ENCODE peak calls at places on chromosomes 11 and 22, in ten cellular contexts. L is mucosa of descending colon, B is bronchial epithelial cell, E is lower lobe of right lung, Y is AG04450, P is cardiac muscle cell, Q is IMR-90, U is prostate gland, X is colonic mucosa, R is lung. O is an unnamed sample.

GRCh38 chr22:19035474-19036228 is 86.6 kb downstream of the DGCR2 start:
- DNase-seq in L (no peak), B (no peak), E (peak), Y (no peak), P (peak), Q (no peak), U (no peak), X (no peak), R (no peak), O (no peak)

GRCh38 chr11:58494096-58494495 is 13.8 kb downstream of the OR5B21 start:
- DNase-seq in L (no peak), B (peak), E (no peak), Y (no peak), P (no peak), Q (peak), U (no peak), X (no peak), R (no peak), O (no peak)

GRCh38 chr11:101618691-101619090 is 34.9 kb upstream of the TRPC6 start:
- DNase-seq in L (no peak), B (peak), E (no peak), Y (peak), P (no peak), Q (peak), U (no peak), X (no peak), R (no peak), O (peak)

GRCh38 chr11:78231962-78232459 is 43.3 kb downstream of the USP35 start:
- DNase-seq in L (no peak), B (peak), E (no peak), Y (peak), P (peak), Q (peak), U (no peak), X (no peak), R (no peak), O (peak)

GRCh38 chr11:113384551-113384950 is 3.0 kb upstream of the ANKK1 start:
- DNase-seq in L (no peak), B (peak), E (no peak), Y (peak), P (peak), Q (peak), U (peak), X (no peak), R (no peak), O (peak)

GRCh38 chr11:61193596-61193995 is 9.7 kb upstream of the PGA3 start:
- DNase-seq in L (no peak), B (no peak), E (no peak), Y (no peak), P (no peak), Q (no peak), U (no peak), X (no peak), R (no peak), O (no peak)

GRCh38 chr22:33652596-33652995 is 267.7 kb downstream of the LARGE1 start:
- DNase-seq in L (no peak), B (peak), E (no peak), Y (no peak), P (no peak), Q (peak), U (no peak), X (no peak), R (no peak), O (no peak)

GRCh38 chr11:3203221-3204043 is 15.2 kb downstream of the MRGPRG start:
- DNase-seq in L (no peak), B (no peak), E (peak), Y (no peak), P (peak), Q (no peak), U (no peak), X (no peak), R (no peak), O (no peak)

GRCh38 chr11:123231263-123231662 is 36.2 kb upstream of the CLMP start:
- DNase-seq in L (no peak), B (no peak), E (no peak), Y (no peak), P (peak), Q (peak), U (no peak), X (no peak), R (no peak), O (no peak)

GRCh38 chr11:67486481-67487195 is 3.8 kb downstream of the AIP start:
- DNase-seq in L (no peak), B (no peak), E (peak), Y (no peak), P (no peak), Q (no peak), U (no peak), X (no peak), R (no peak), O (no peak)

GRCh38 chr11:120376547-120377182 is 40.5 kb downstream of the ARHGEF12 start:
- DNase-seq in L (no peak), B (no peak), E (no peak), Y (no peak), P (no peak), Q (no peak), U (no peak), X (no peak), R (no peak), O (no peak)

GRCh38 chr22:35218079-35218478 is 39.2 kb upstream of the HMGXB4 start:
- DNase-seq in L (no peak), B (no peak), E (no peak), Y (no peak), P (no peak), Q (peak), U (no peak), X (no peak), R (no peak), O (no peak)

GRCh38 chr11:66600924-66601233 is 7.9 kb downstream of the CCS start:
- DNase-seq in L (no peak), B (no peak), E (no peak), Y (no peak), P (no peak), Q (no peak), U (no peak), X (no peak), R (no peak), O (no peak)

GRCh38 chr11:110824912-110825311 is 112.7 kb upstream of the ARHGAP20 start:
- DNase-seq in L (no peak), B (no peak), E (no peak), Y (no peak), P (no peak), Q (no peak), U (no peak), X (no peak), R (no peak), O (no peak)

GRCh38 chr11:19951558-19952083 is 208.7 kb downstream of the DBX1 start:
- DNase-seq in L (peak), B (peak), E (no peak), Y (no peak), P (peak), Q (peak), U (peak), X (no peak), R (no peak), O (peak)

GRCh38 chr11:88480217-88480616 is 142.7 kb upstream of the CTSC start:
- DNase-seq in L (no peak), B (peak), E (no peak), Y (peak), P (peak), Q (peak), U (no peak), X (no peak), R (no peak), O (peak)

GRCh38 chr22:42645341-42645937 is 3.8 kb downstream of the CYB5R3 start:
- DNase-seq in L (no peak), B (peak), E (peak), Y (no peak), P (no peak), Q (no peak), U (no peak), X (no peak), R (no peak), O (no peak)

GRCh38 chr22:47486569-47487312 is 724.3 kb downstream of the TBC1D22A start:
- DNase-seq in L (peak), B (peak), E (peak), Y (no peak), P (no peak), Q (no peak), U (no peak), X (peak), R (no peak), O (no peak)

GRCh38 chr11:1732421-1733008 is 17.9 kb downstream of the IFITM10 start:
- DNase-seq in L (no peak), B (no peak), E (no peak), Y (no peak), P (no peak), Q (no peak), U (no peak), X (no peak), R (no peak), O (no peak)

GRCh38 chr11:18668131-18668530 is 30.4 kb upstream of the TMEM86A start:
- DNase-seq in L (no peak), B (no peak), E (no peak), Y (no peak), P (no peak), Q (no peak), U (no peak), X (no peak), R (no peak), O (no peak)

GRCh38 chr11:133966924-133967598 is 10.3 kb upstream of the IGSF9B start:
- DNase-seq in L (peak), B (no peak), E (no peak), Y (no peak), P (peak), Q (no peak), U (no peak), X (peak), R (no peak), O (no peak)

GRCh38 chr11:111177037-111177988 is 68.2 kb upstream of the POU2AF2 start:
- DNase-seq in L (no peak), B (no peak), E (no peak), Y (no peak), P (no peak), Q (no peak), U (no peak), X (no peak), R (no peak), O (no peak)

GRCh38 chr11:14443642-14444041 is 56.0 kb downstream of the COPB1 start:
- DNase-seq in L (peak), B (peak), E (no peak), Y (no peak), P (peak), Q (peak), U (no peak), X (peak), R (no peak), O (peak)

GRCh38 chr11:33912405-33913361 is 20.8 kb upstream of the LMO2 start:
- DNase-seq in L (peak), B (peak), E (no peak), Y (peak), P (peak), Q (peak), U (no peak), X (no peak), R (no peak), O (peak)

GRCh38 chr22:50606126-50606525 is 5.5 kb downstream of the MAPK8IP2 start:
- DNase-seq in L (no peak), B (no peak), E (no peak), Y (no peak), P (peak), Q (no peak), U (no peak), X (no peak), R (no peak), O (no peak)

GRCh38 chr22:11627436-11627797 is 3900.6 kb upstream of the OR11H1 start:
- DNase-seq in L (no peak), B (no peak), E (no peak), Y (no peak), P (no peak), Q (no peak), U (no peak), X (no peak), R (no peak), O (peak)

GRCh38 chr11:93216511-93217121 is 18.8 kb upstream of the SLC36A4 start:
- DNase-seq in L (peak), B (no peak), E (no peak), Y (no peak), P (no peak), Q (no peak), U (no peak), X (peak), R (no peak), O (no peak)

GRCh38 chr11:31804439-31805036 is 6.6 kb downstream of the PAX6 start:
- DNase-seq in L (no peak), B (no peak), E (no peak), Y (no peak), P (no peak), Q (no peak), U (no peak), X (no peak), R (no peak), O (no peak)

DNA sequence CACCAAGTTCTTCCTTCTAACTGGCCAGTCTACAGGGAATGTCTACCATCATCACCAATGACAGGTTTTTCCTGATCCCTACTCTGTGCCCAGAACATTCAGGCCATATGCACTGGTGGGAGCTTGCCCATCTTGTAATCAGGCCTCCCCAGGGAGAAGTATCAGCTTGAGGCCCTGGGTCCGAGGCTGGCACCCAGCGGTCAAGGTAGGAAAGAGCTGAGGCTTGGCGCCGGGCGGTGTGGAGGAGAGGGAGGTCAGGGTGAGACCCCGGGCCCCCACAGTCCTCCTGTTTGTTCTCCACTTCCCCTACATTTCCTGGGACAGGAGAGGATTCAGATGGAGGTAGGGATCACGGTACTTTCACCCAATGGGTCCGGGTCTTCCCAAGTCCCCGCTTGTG is 15.5 kb downstream of the TSKU start:
- DNase-seq in L (no peak), B (no peak), E (no peak), Y (no peak), P (no peak), Q (no peak), U (no peak), X (no peak), R (no peak), O (no peak)
- H3K4me3 ChIP-seq in L (no peak), B (no peak), E (peak), Y (no peak), P (no peak), Q (no peak), U (no peak), X (no peak), R (no peak), O (no peak)

DNA sequence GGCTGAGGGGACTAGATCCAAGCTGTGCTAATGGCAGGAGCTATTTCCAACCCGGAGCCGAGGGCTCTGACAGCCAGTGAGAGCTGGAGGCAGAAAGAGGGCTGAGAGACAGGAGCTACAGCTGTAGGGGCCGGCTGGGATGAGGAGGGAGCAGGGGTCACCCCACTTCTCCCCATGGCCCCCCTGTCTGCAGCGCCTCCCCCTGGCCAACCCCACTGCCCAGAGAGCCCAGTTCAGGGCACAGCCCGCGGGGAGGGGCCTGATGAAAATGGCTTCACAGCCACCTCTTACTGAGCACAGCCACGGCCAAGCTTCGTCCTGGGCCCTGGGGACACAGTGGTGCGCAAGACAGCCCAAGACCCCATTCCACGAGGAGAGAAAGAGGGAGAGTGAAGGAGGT is 27.9 kb downstream of the RPL3 start:
- DNase-seq in L (no peak), B (no peak), E (no peak), Y (no peak), P (no peak), Q (no peak), U (no peak), X (no peak), R (no peak), O (no peak)
- TF ChIP-seq CTCF in L (no peak), B (peak), E (no peak), Y (peak), P (peak), Q (peak), U (no peak), X (no peak), R (no peak), O (no peak)

GRCh38 chr11:12827929-12828812 is 153.9 kb downstream of the TEAD1 start:
- DNase-seq in L (peak), B (peak), E (no peak), Y (no peak), P (peak), Q (peak), U (peak), X (peak), R (no peak), O (peak)

GRCh38 chr11:12829536-12830314 is 155.5 kb downstream of the TEAD1 start:
- DNase-seq in L (no peak), B (no peak), E (no peak), Y (no peak), P (no peak), Q (no peak), U (no peak), X (no peak), R (no peak), O (no peak)

GRCh38 chr11:12829131-12829530 is 154.9 kb downstream of the TEAD1 start:
- DNase-seq in L (no peak), B (no peak), E (no peak), Y (no peak), P (no peak), Q (no peak), U (no peak), X (no peak), R (no peak), O (no peak)

GRCh38 chr11:12826441-12826840 is 152.2 kb downstream of the TEAD1 start:
- DNase-seq in L (no peak), B (no peak), E (no peak), Y (no peak), P (no peak), Q (no peak), U (no peak), X (no peak), R (no peak), O (no peak)

GRCh38 chr11:12827369-12827768 is 153.1 kb downstream of the TEAD1 start:
- DNase-seq in L (no peak), B (no peak), E (no peak), Y (no peak), P (no peak), Q (no peak), U (no peak), X (no peak), R (no peak), O (no peak)
- H3K4me3 ChIP-seq in L (no peak), B (no peak), E (peak), Y (no peak), P (peak), Q (no peak), U (peak), X (peak), R (no peak), O (peak)

GRCh38 chr22:17748555-17749353 is 25.5 kb downstream of the BID start:
- DNase-seq in L (no peak), B (no peak), E (no peak), Y (no peak), P (no peak), Q (no peak), U (no peak), X (no peak), R (no peak), O (no peak)
- TF ChIP-seq CTCF in L (no peak), B (no peak), E (no peak), Y (no peak), P (peak), Q (no peak), U (no peak), X (no peak), R (no peak), O (peak)

DNA sequence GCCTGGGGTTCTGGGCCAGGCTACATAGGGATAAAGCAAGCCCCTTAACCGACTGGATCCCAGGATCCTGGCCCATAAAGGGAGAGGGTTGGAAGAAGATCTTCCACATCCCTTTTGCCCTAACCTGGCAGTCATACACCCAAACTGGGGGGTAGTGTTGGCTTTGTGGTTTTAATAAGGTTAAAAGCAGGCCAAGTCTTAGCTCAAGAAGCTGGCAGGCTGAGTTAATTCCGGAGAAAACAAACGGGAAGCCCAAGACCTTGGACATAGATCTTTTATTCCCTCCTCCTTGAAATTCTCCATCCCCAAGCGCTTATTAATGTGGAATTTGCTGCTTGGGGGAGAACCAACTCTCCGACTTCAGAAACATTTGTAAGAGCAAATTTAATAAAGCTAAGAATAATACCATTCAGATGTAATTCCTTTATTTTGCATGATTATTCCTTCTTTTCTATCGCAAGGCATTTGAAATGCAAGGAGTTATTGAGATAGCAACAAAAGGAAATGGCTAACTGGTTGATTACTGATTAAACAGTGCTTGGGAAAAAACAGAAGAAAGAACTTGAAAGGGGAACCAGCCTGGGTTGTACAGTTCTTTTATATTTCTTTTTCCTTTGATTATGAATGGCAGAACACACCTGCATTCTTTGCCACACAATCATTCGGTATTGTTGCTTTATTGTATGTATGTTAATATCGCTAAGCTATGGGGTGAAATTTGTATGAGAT is 6.2 kb upstream of the ARHGAP8 start:
- DNase-seq in L (no peak), B (no peak), E (no peak), Y (no peak), P (peak), Q (no peak), U (no peak), X (no peak), R (no peak), O (no peak)
- H3K4me3 ChIP-seq in L (no peak), B (no peak), E (no peak), Y (no peak), P (no peak), Q (no peak), U (no peak), X (no peak), R (no peak), O (no peak)

GRCh38 chr11:7536102-7536501 is 22.3 kb downstream of the PPFIBP2 start:
- DNase-seq in L (peak), B (no peak), E (no peak), Y (no peak), P (no peak), Q (no peak), U (no peak), X (peak), R (no peak), O (no peak)
- TF ChIP-seq CTCF in L (peak), B (peak), E (no peak), Y (no peak), P (no peak), Q (no peak), U (no peak), X (peak), R (no peak), O (no peak)

DNA sequence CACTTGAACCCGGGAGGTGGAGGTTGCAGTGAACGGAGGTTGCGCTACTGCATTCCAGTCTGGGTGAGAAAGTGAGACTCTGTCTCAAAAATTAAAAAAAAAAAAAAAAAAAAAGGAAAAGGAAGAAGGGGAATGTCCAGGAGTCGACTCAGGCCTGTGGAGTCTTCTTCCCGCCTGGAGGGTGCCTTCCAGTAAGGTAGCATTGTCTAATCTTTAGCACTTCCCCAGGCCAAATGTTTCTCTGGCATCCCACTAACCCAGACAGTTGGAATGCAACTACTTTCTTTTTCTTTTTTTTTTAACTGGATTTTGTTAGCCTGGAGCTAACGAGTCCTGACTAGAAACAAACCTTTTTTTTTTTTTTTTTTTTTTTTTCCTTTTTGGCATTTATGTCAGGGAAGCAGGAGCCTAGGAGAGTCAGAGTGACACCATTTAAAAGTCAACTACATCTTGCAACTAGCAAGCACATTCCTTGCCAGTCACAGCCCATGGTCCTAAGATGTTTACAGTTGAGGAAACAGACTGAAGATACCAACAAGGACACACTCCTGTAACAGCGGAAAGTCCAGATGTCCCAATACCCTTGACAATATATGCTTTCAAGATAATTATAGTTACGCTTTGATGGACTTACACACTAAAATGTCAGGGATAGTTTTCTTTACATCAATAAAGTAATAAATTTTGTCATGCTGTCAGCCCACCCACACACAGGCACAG is 10.6 kb downstream of the PLET1 start:
- DNase-seq in L (no peak), B (no peak), E (no peak), Y (no peak), P (peak), Q (no peak), U (no peak), X (no peak), R (no peak), O (no peak)
- H3K4me3 ChIP-seq in L (no peak), B (no peak), E (no peak), Y (no peak), P (no peak), Q (no peak), U (no peak), X (no peak), R (no peak), O (no peak)

O was measured in astrocyte of the spinal cord.